ENCODE peak calls at places on chromosomes 5 and 9, in six cellular contexts. One of them, this sample, is unnamed.

GRCh38 chr9:96884443-96884842 is 30.1 kb upstream of the ZNF782 start:
- DNase-seq in activated effector memory CD4-positive, alpha-beta T cell treated with anti-CD3 and anti-CD28 coated beads, Interleukin-2, amount 50 U/mL, for 16 hours: no peak
- DNase-seq in ELR: peak; percentile 92
- DNase-seq in neural crest cell: no peak
- DNase-seq in EL: peak; percentile 94
- DNase-seq in GM03348: peak; percentile 46
- DNase-seq in this sample: peak; percentile 94

GRCh38 chr9:124820606-124821246 is 32.5 kb upstream of the WDR38 start:
- DNase-seq in EL: no peak
- DNase-seq in neural crest cell: no peak
- DNase-seq in activated effector memory CD4-positive, alpha-beta T cell treated with anti-CD3 and anti-CD28 coated beads, Interleukin-2, amount 50 U/mL, for 16 hours: no peak
- DNase-seq in ELR: no peak
- DNase-seq in GM03348: peak; percentile 3
- DNase-seq in this sample: no peak

GRCh38 chr9:98700801-98701200 is 7.9 kb downstream of the GABBR2 start:
- DNase-seq in neural crest cell: no peak
- DNase-seq in EL: no peak
- DNase-seq in ELR: no peak
- DNase-seq in activated effector memory CD4-positive, alpha-beta T cell treated with anti-CD3 and anti-CD28 coated beads, Interleukin-2, amount 50 U/mL, for 16 hours: no peak
- DNase-seq in GM03348: no peak
- DNase-seq in this sample: no peak

GRCh38 chr9:137454145-137454505 is 5.0 kb downstream of the NSMF start:
- DNase-seq in activated effector memory CD4-positive, alpha-beta T cell treated with anti-CD3 and anti-CD28 coated beads, Interleukin-2, amount 50 U/mL, for 16 hours: peak; percentile 81
- DNase-seq in EL: no peak
- DNase-seq in neural crest cell: peak; percentile 47
- DNase-seq in ELR: no peak
- DNase-seq in GM03348: peak; percentile 40
- DNase-seq in this sample: no peak

GRCh38 chr5:56501949-56502557 is 268.9 kb upstream of the ANKRD55 start:
- DNase-seq in EL: no peak
- DNase-seq in activated effector memory CD4-positive, alpha-beta T cell treated with anti-CD3 and anti-CD28 coated beads, Interleukin-2, amount 50 U/mL, for 16 hours: no peak
- DNase-seq in GM03348: no peak
- DNase-seq in neural crest cell: no peak
- DNase-seq in ELR: no peak
- DNase-seq in this sample: no peak

GRCh38 chr9:5764130-5764868 is 68.6 kb downstream of the ERMP1 start:
- DNase-seq in GM03348: no peak
- DNase-seq in neural crest cell: no peak
- DNase-seq in ELR: no peak
- DNase-seq in activated effector memory CD4-positive, alpha-beta T cell treated with anti-CD3 and anti-CD28 coated beads, Interleukin-2, amount 50 U/mL, for 16 hours: no peak
- DNase-seq in EL: no peak
- DNase-seq in this sample: no peak

GRCh38 chr5:170843870-170844269 is 17.9 kb upstream of the RANBP17 start:
- DNase-seq in neural crest cell: no peak
- DNase-seq in EL: no peak
- DNase-seq in activated effector memory CD4-positive, alpha-beta T cell treated with anti-CD3 and anti-CD28 coated beads, Interleukin-2, amount 50 U/mL, for 16 hours: no peak
- DNase-seq in GM03348: no peak
- DNase-seq in ELR: no peak
- DNase-seq in this sample: no peak

GRCh38 chr5:11588803-11589202 is 315.4 kb downstream of the CTNND2 start:
- DNase-seq in GM03348: no peak
- DNase-seq in activated effector memory CD4-positive, alpha-beta T cell treated with anti-CD3 and anti-CD28 coated beads, Interleukin-2, amount 50 U/mL, for 16 hours: no peak
- DNase-seq in ELR: no peak
- DNase-seq in neural crest cell: peak; percentile 33
- DNase-seq in EL: no peak
- DNase-seq in this sample: no peak

GRCh38 chr9:106284300-106284699 is 578.7 kb upstream of the ZNF462 start:
- DNase-seq in GM03348: no peak
- DNase-seq in EL: no peak
- DNase-seq in activated effector memory CD4-positive, alpha-beta T cell treated with anti-CD3 and anti-CD28 coated beads, Interleukin-2, amount 50 U/mL, for 16 hours: no peak
- DNase-seq in neural crest cell: peak; percentile 19
- DNase-seq in ELR: no peak
- DNase-seq in this sample: no peak

GRCh38 chr9:36154213-36154952 is 14.8 kb upstream of the CCIN start:
- DNase-seq in activated effector memory CD4-positive, alpha-beta T cell treated with anti-CD3 and anti-CD28 coated beads, Interleukin-2, amount 50 U/mL, for 16 hours: no peak
- DNase-seq in EL: peak; percentile 49
- DNase-seq in ELR: peak; percentile 80
- DNase-seq in neural crest cell: no peak
- DNase-seq in GM03348: no peak
- DNase-seq in this sample: peak; percentile 59

GRCh38 chr5:6584727-6585126 is 48.1 kb downstream of the NSUN2 start:
- DNase-seq in GM03348: no peak
- DNase-seq in activated effector memory CD4-positive, alpha-beta T cell treated with anti-CD3 and anti-CD28 coated beads, Interleukin-2, amount 50 U/mL, for 16 hours: no peak
- DNase-seq in ELR: no peak
- DNase-seq in EL: no peak
- DNase-seq in neural crest cell: no peak
- DNase-seq in this sample: no peak

GRCh38 chr5:6705088-6705487 is 8.1 kb upstream of the TENT4A start:
- DNase-seq in neural crest cell: no peak
- DNase-seq in activated effector memory CD4-positive, alpha-beta T cell treated with anti-CD3 and anti-CD28 coated beads, Interleukin-2, amount 50 U/mL, for 16 hours: no peak
- DNase-seq in EL: no peak
- DNase-seq in GM03348: no peak
- DNase-seq in ELR: no peak
- DNase-seq in this sample: no peak

GRCh38 chr5:113901718-113902117 is 388.2 kb downstream of the YTHDC2 start:
- DNase-seq in activated effector memory CD4-positive, alpha-beta T cell treated with anti-CD3 and anti-CD28 coated beads, Interleukin-2, amount 50 U/mL, for 16 hours: no peak
- DNase-seq in neural crest cell: no peak
- DNase-seq in ELR: no peak
- DNase-seq in GM03348: no peak
- DNase-seq in EL: no peak
- DNase-seq in this sample: no peak

GRCh38 chr9:93473411-93473810 is 20.0 kb upstream of the FAM120AOS start:
- DNase-seq in ELR: peak; percentile 54
- DNase-seq in GM03348: peak; percentile 57
- DNase-seq in neural crest cell: no peak
- DNase-seq in EL: peak; percentile 59
- DNase-seq in activated effector memory CD4-positive, alpha-beta T cell treated with anti-CD3 and anti-CD28 coated beads, Interleukin-2, amount 50 U/mL, for 16 hours: no peak
- DNase-seq in this sample: peak; percentile 61

GRCh38 chr9:70060148-70060882 is 16.7 kb downstream of the MAMDC2 start:
- DNase-seq in activated effector memory CD4-positive, alpha-beta T cell treated with anti-CD3 and anti-CD28 coated beads, Interleukin-2, amount 50 U/mL, for 16 hours: no peak
- DNase-seq in EL: no peak
- DNase-seq in neural crest cell: no peak
- DNase-seq in GM03348: no peak
- DNase-seq in ELR: no peak
- DNase-seq in this sample: no peak

GRCh38 chr5:33309076-33309475 is 131.7 kb upstream of the TARS1 start:
- DNase-seq in EL: no peak
- DNase-seq in ELR: no peak
- DNase-seq in GM03348: no peak
- DNase-seq in neural crest cell: no peak
- DNase-seq in activated effector memory CD4-positive, alpha-beta T cell treated with anti-CD3 and anti-CD28 coated beads, Interleukin-2, amount 50 U/mL, for 16 hours: no peak
- DNase-seq in this sample: no peak

GRCh38 chr9:93262537-93263310 is 78.8 kb downstream of the WNK2 start:
- DNase-seq in EL: no peak
- DNase-seq in GM03348: peak; percentile 4
- DNase-seq in neural crest cell: no peak
- DNase-seq in ELR: no peak
- DNase-seq in activated effector memory CD4-positive, alpha-beta T cell treated with anti-CD3 and anti-CD28 coated beads, Interleukin-2, amount 50 U/mL, for 16 hours: no peak
- DNase-seq in this sample: no peak

GRCh38 chr5:31854181-31854624 is 215.3 kb downstream of the PDZD2 start:
- DNase-seq in GM03348: peak; percentile 8
- DNase-seq in activated effector memory CD4-positive, alpha-beta T cell treated with anti-CD3 and anti-CD28 coated beads, Interleukin-2, amount 50 U/mL, for 16 hours: no peak
- DNase-seq in neural crest cell: no peak
- DNase-seq in ELR: peak; percentile 69
- DNase-seq in EL: peak; percentile 50
- DNase-seq in this sample: no peak

GRCh38 chr9:78150312-78150982 is 85.4 kb upstream of the CEP78 start:
- DNase-seq in EL: no peak
- DNase-seq in neural crest cell: no peak
- DNase-seq in GM03348: no peak
- DNase-seq in activated effector memory CD4-positive, alpha-beta T cell treated with anti-CD3 and anti-CD28 coated beads, Interleukin-2, amount 50 U/mL, for 16 hours: no peak
- DNase-seq in ELR: no peak
- DNase-seq in this sample: no peak

GRCh38 chr9:94952553-94953373 is 226.3 kb downstream of the AOPEP start:
- DNase-seq in activated effector memory CD4-positive, alpha-beta T cell treated with anti-CD3 and anti-CD28 coated beads, Interleukin-2, amount 50 U/mL, for 16 hours: no peak
- DNase-seq in EL: no peak
- DNase-seq in neural crest cell: no peak
- DNase-seq in GM03348: peak; percentile 36
- DNase-seq in ELR: no peak
- DNase-seq in this sample: no peak

GRCh38 chr5:11191673-11192072 is 430.6 kb upstream of the DAP start:
- DNase-seq in neural crest cell: no peak
- DNase-seq in activated effector memory CD4-positive, alpha-beta T cell treated with anti-CD3 and anti-CD28 coated beads, Interleukin-2, amount 50 U/mL, for 16 hours: no peak
- DNase-seq in ELR: no peak
- DNase-seq in EL: no peak
- DNase-seq in GM03348: no peak
- DNase-seq in this sample: no peak

GRCh38 chr5:119324842-119325241 is 31.0 kb upstream of the TNFAIP8 start:
- DNase-seq in ELR: no peak
- DNase-seq in neural crest cell: no peak
- DNase-seq in EL: no peak
- DNase-seq in activated effector memory CD4-positive, alpha-beta T cell treated with anti-CD3 and anti-CD28 coated beads, Interleukin-2, amount 50 U/mL, for 16 hours: no peak
- DNase-seq in GM03348: no peak
- DNase-seq in this sample: no peak

GRCh38 chr9:69122391-69123141 is 51.5 kb upstream of the TJP2 start:
- DNase-seq in neural crest cell: no peak
- DNase-seq in activated effector memory CD4-positive, alpha-beta T cell treated with anti-CD3 and anti-CD28 coated beads, Interleukin-2, amount 50 U/mL, for 16 hours: no peak
- DNase-seq in EL: peak; percentile 88
- DNase-seq in ELR: peak; percentile 78
- DNase-seq in GM03348: peak; percentile 63
- DNase-seq in this sample: peak; percentile 32

GRCh38 chr5:10662661-10663245 is 98.3 kb downstream of the DAP start:
- DNase-seq in ELR: no peak
- DNase-seq in neural crest cell: no peak
- DNase-seq in GM03348: no peak
- DNase-seq in activated effector memory CD4-positive, alpha-beta T cell treated with anti-CD3 and anti-CD28 coated beads, Interleukin-2, amount 50 U/mL, for 16 hours: no peak
- DNase-seq in EL: no peak
- DNase-seq in this sample: no peak

GRCh38 chr5:169538935-169539334 is 44.6 kb upstream of the SPDL1 start:
- DNase-seq in activated effector memory CD4-positive, alpha-beta T cell treated with anti-CD3 and anti-CD28 coated beads, Interleukin-2, amount 50 U/mL, for 16 hours: no peak
- DNase-seq in neural crest cell: no peak
- DNase-seq in ELR: no peak
- DNase-seq in EL: no peak
- DNase-seq in GM03348: no peak
- DNase-seq in this sample: no peak

GRCh38 chr9:134562146-134562753 is 79.4 kb upstream of the COL5A1 start:
- DNase-seq in ELR: no peak
- DNase-seq in neural crest cell: no peak
- DNase-seq in activated effector memory CD4-positive, alpha-beta T cell treated with anti-CD3 and anti-CD28 coated beads, Interleukin-2, amount 50 U/mL, for 16 hours: peak; percentile 28
- DNase-seq in GM03348: no peak
- DNase-seq in EL: no peak
- DNase-seq in this sample: no peak

GRCh38 chr9:123373941-123374340 is 17.9 kb downstream of the CRB2 start:
- DNase-seq in activated effector memory CD4-positive, alpha-beta T cell treated with anti-CD3 and anti-CD28 coated beads, Interleukin-2, amount 50 U/mL, for 16 hours: no peak
- DNase-seq in GM03348: no peak
- DNase-seq in ELR: no peak
- DNase-seq in neural crest cell: peak; percentile 55
- DNase-seq in EL: no peak
- DNase-seq in this sample: no peak

GRCh38 chr5:171092194-171092593 is 216.9 kb upstream of the TLX3 start:
- DNase-seq in neural crest cell: no peak
- DNase-seq in ELR: peak; percentile 81
- DNase-seq in EL: peak; percentile 73
- DNase-seq in GM03348: peak; percentile 32
- DNase-seq in activated effector memory CD4-positive, alpha-beta T cell treated with anti-CD3 and anti-CD28 coated beads, Interleukin-2, amount 50 U/mL, for 16 hours: no peak
- DNase-seq in this sample: peak; percentile 17

GRCh38 chr5:153515269-153515668 is 24.8 kb downstream of the GRIA1 start:
- DNase-seq in ELR: peak; percentile 15
- DNase-seq in EL: peak; percentile 87
- DNase-seq in GM03348: peak; percentile 25
- DNase-seq in neural crest cell: no peak
- DNase-seq in activated effector memory CD4-positive, alpha-beta T cell treated with anti-CD3 and anti-CD28 coated beads, Interleukin-2, amount 50 U/mL, for 16 hours: no peak
- DNase-seq in this sample: peak; percentile 78

GRCh38 chr9:13941686-13942085 is 372.3 kb downstream of the NFIB start:
- DNase-seq in EL: peak; percentile 32
- DNase-seq in GM03348: no peak
- DNase-seq in activated effector memory CD4-positive, alpha-beta T cell treated with anti-CD3 and anti-CD28 coated beads, Interleukin-2, amount 50 U/mL, for 16 hours: no peak
- DNase-seq in ELR: peak; percentile 4
- DNase-seq in neural crest cell: no peak
- DNase-seq in this sample: peak; percentile 73

GRCh38 chr5:50667079-50667652 is 729 bp downstream of the PARP8 start:
- DNase-seq in GM03348: peak; percentile 60
- DNase-seq in EL: peak; percentile 60
- DNase-seq in activated effector memory CD4-positive, alpha-beta T cell treated with anti-CD3 and anti-CD28 coated beads, Interleukin-2, amount 50 U/mL, for 16 hours: peak; percentile 84
- DNase-seq in neural crest cell: peak; percentile 57
- DNase-seq in ELR: peak; percentile 51
- DNase-seq in this sample: peak; percentile 38